ENCODE peak calls at places on chromosomes 3 and 15, in five cellular contexts. R, V, Y, X and I are unnamed samples.

GRCh38 chr3:105235785-105236184 is 130.9 kb upstream of the ALCAM start:
- ATAC-seq in R (no peak), V (no peak), Y (no peak), X (no peak), I (no peak)

GRCh38 chr3:31968391-31968926 is 12.6 kb downstream of the OSBPL10 start:
- ATAC-seq in R (no peak), V (peak; percentile 39), Y (no peak), X (no peak), I (no peak)

GRCh38 chr3:58532794-58533220 is 4.2 kb downstream of the ACOX2 start:
- ATAC-seq in R (peak; percentile 41), V (peak; percentile 61), Y (peak; percentile 95), X (peak; percentile 99), I (peak; percentile 80)

GRCh38 chr3:155585384-155585783 is 159.5 kb downstream of the PLCH1 start:
- ATAC-seq in R (no peak), V (no peak), Y (no peak), X (no peak), I (no peak)

GRCh38 chr3:30657914-30658313 is 51.5 kb downstream of the TGFBR2 start:
- ATAC-seq in R (peak; percentile 67), V (peak; percentile 46), Y (no peak), X (peak; percentile 53), I (no peak)

GRCh38 chr3:151798476-151798875 is 15.4 kb upstream of the AADAC start:
- ATAC-seq in R (no peak), V (no peak), Y (no peak), X (no peak), I (no peak)

GRCh38 chr15:97684249-97684648 is 276.3 kb upstream of the ARRDC4 start:
- ATAC-seq in R (no peak), V (no peak), Y (no peak), X (no peak), I (no peak)

GRCh38 chr3:18837137-18837536 is 311.2 kb upstream of the KCNH8 start:
- ATAC-seq in R (no peak), V (no peak), Y (no peak), X (no peak), I (no peak)

GRCh38 chr3:49248828-49249227 is 28.2 kb downstream of the C3orf62 start:
- ATAC-seq in R (peak; percentile 93), V (peak; percentile 97), Y (peak; percentile 73), X (no peak), I (peak; percentile 92)

GRCh38 chr3:48110463-48110862 is 77.8 kb downstream of the CDC25A start:
- ATAC-seq in R (no peak), V (no peak), Y (no peak), X (no peak), I (peak; percentile 45)

GRCh38 chr15:98712845-98713584 is 64.7 kb downstream of the IGF1R start:
- ATAC-seq in R (no peak), V (no peak), Y (no peak), X (no peak), I (peak; percentile 57)

GRCh38 chr15:58696740-58697139 is 52.8 kb downstream of the ADAM10 start:
- ATAC-seq in R (no peak), V (no peak), Y (no peak), X (no peak), I (no peak)

GRCh38 chr3:40741729-40742128 is 217.0 kb downstream of the ZNF621 start:
- ATAC-seq in R (peak; percentile 88), V (peak; percentile 91), Y (no peak), X (no peak), I (peak; percentile 18)

GRCh38 chr15:23438816-23439466 is 8.1 kb downstream of the GOLGA6L2 start:
- ATAC-seq in R (no peak), V (no peak), Y (no peak), X (no peak), I (no peak)

GRCh38 chr3:72722930-72723726 is 125.1 kb downstream of the SHQ1 start:
- ATAC-seq in R (peak; percentile 74), V (peak; percentile 78), Y (no peak), X (peak; percentile 96), I (peak; percentile 90)

GRCh38 chr3:190371152-190371551 is 16.8 kb upstream of the CLDN16 start:
- ATAC-seq in R (no peak), V (no peak), Y (no peak), X (no peak), I (peak; percentile 59)

GRCh38 chr3:155995525-155996370 is 124.6 kb upstream of the KCNAB1 start:
- ATAC-seq in R (no peak), V (no peak), Y (peak; percentile 95), X (no peak), I (peak; percentile 47)

GRCh38 chr3:191280111-191280510 is 49.1 kb upstream of the CCDC50 start:
- ATAC-seq in R (no peak), V (no peak), Y (no peak), X (no peak), I (no peak)

GRCh38 chr15:94033014-94033682 is 198.2 kb upstream of the MCTP2 start:
- ATAC-seq in R (no peak), V (no peak), Y (no peak), X (no peak), I (no peak)

GRCh38 chr15:80945605-80946004 is 44.0 kb downstream of the MESD start:
- ATAC-seq in R (no peak), V (no peak), Y (no peak), X (no peak), I (no peak)

GRCh38 chr15:40272713-40273056 is 10.2 kb downstream of the ANKRD63 start:
- ATAC-seq in R (no peak), V (no peak), Y (no peak), X (no peak), I (no peak)